ENCODE peak calls at places on chromosomes 7 and 10, in ten cellular contexts. T is GM23248, B is A549, Z is ovary, S is psoas muscle, N is PC-9, J is stomach, G is HCT116, R is NT2/D1, Q is adrenal gland. Y is an unnamed sample.

GRCh38 chr7:151060416-151061234 is 1.2 kb downstream of the SLC4A2 start:
- DNase-seq in T (peak; percentile 66), B (peak; percentile 89), Z (peak; percentile 66), S (no peak), N (no peak), J (peak; percentile 64), G (no peak), R (no peak), Q (peak; percentile 51), Y (peak; percentile 60)

GRCh38 chr10:132209978-132210530 is 23.3 kb downstream of the DPYSL4 start:
- DNase-seq in T (no peak), B (no peak), Z (no peak), S (no peak), N (no peak), J (no peak), G (no peak), R (no peak), Q (no peak), Y (no peak)

GRCh38 chr7:47422631-47423030 is 159.3 kb downstream of the TNS3 start:
- DNase-seq in T (no peak), B (no peak), Z (no peak), S (no peak), N (no peak), J (no peak), G (no peak), R (no peak), Q (no peak), Y (no peak)

GRCh38 chr10:24008164-24009066 is 200.5 kb upstream of the KIAA1217 start:
- DNase-seq in T (peak; percentile 52), B (no peak), Z (no peak), S (no peak), N (no peak), J (no peak), G (no peak), R (peak; percentile 13), Q (no peak), Y (peak; percentile 4)

GRCh38 chr7:22622386-22622785 is 104.6 kb upstream of the IL6 start:
- DNase-seq in T (no peak), B (no peak), Z (no peak), S (no peak), N (no peak), J (no peak), G (no peak), R (no peak), Q (no peak), Y (peak; percentile 8)

GRCh38 chr7:99210265-99210970 is 2.5 kb upstream of the KPNA7 start:
- DNase-seq in T (peak; percentile 46), B (peak; percentile 96), Z (no peak), S (no peak), N (peak; percentile 99), J (peak; percentile 31), G (no peak), R (no peak), Q (no peak), Y (peak; percentile 97)

GRCh38 chr10:208616-209015 is 73.4 kb downstream of the ZMYND11 start:
- DNase-seq in T (no peak), B (no peak), Z (no peak), S (no peak), N (no peak), J (no peak), G (no peak), R (no peak), Q (no peak), Y (no peak)

GRCh38 chr10:29030855-29031254 is 258.0 kb upstream of the LYZL1 start:
- DNase-seq in T (no peak), B (no peak), Z (no peak), S (no peak), N (peak; percentile 52), J (no peak), G (no peak), R (no peak), Q (no peak), Y (peak; percentile 28)

GRCh38 chr7:94449151-94449725 is 54.5 kb downstream of the COL1A2 start:
- DNase-seq in T (peak; percentile 74), B (peak; percentile 57), Z (no peak), S (no peak), N (peak; percentile 37), J (no peak), G (peak; percentile 32), R (no peak), Q (no peak), Y (peak; percentile 58)

GRCh38 chr10:17029581-17030271 is 99.9 kb downstream of the CUBN start:
- DNase-seq in T (peak; percentile 94), B (peak; percentile 13), Z (peak; percentile 72), S (peak; percentile 72), N (no peak), J (peak; percentile 38), G (peak; percentile 52), R (no peak), Q (peak; percentile 47), Y (peak; percentile 68)

GRCh38 chr7:81887691-81888090 is 117.8 kb upstream of the HGF start:
- DNase-seq in T (no peak), B (no peak), Z (no peak), S (no peak), N (no peak), J (no peak), G (no peak), R (no peak), Q (no peak), Y (no peak)

GRCh38 chr7:101708223-101708622 is 79.1 kb upstream of the MYL10 start:
- DNase-seq in T (no peak), B (no peak), Z (no peak), S (no peak), N (no peak), J (no peak), G (no peak), R (no peak), Q (no peak), Y (no peak)

GRCh38 chr7:84175461-84175860 is 19.1 kb downstream of the SEMA3A start:
- DNase-seq in T (no peak), B (no peak), Z (no peak), S (no peak), N (no peak), J (no peak), G (no peak), R (no peak), Q (no peak), Y (no peak)

GRCh38 chr7:84633-85020 is 107.7 kb upstream of the FAM20C start:
- DNase-seq in T (no peak), B (no peak), Z (no peak), S (no peak), N (no peak), J (peak; percentile 15), G (no peak), R (no peak), Q (no peak), Y (no peak)

GRCh38 chr7:55415173-55415778 is 50.1 kb downstream of the LANCL2 start:
- DNase-seq in T (peak; percentile 91), B (peak; percentile 75), Z (peak; percentile 82), S (peak; percentile 85), N (peak; percentile 75), J (peak; percentile 84), G (peak; percentile 43), R (peak; percentile 66), Q (peak; percentile 81), Y (peak; percentile 82)

GRCh38 chr7:81256991-81257390 is 338.1 kb upstream of the SEMA3C start:
- DNase-seq in T (no peak), B (peak; percentile 52), Z (no peak), S (no peak), N (no peak), J (no peak), G (no peak), R (peak; percentile 15), Q (no peak), Y (peak; percentile 8)

GRCh38 chr7:81594767-81595166 is 175.1 kb downstream of the HGF start:
- DNase-seq in T (peak; percentile 53), B (no peak), Z (no peak), S (no peak), N (no peak), J (no peak), G (no peak), R (no peak), Q (no peak), Y (no peak)

GRCh38 chr10:95069286-95069685 is at the start of gene CYP2C8:
- DNase-seq in T (no peak), B (no peak), Z (no peak), S (no peak), N (no peak), J (no peak), G (no peak), R (no peak), Q (no peak), Y (no peak)

GRCh38 chr10:14696763-14697321 is 77.9 kb downstream of the FAM107B start:
- DNase-seq in T (no peak), B (no peak), Z (no peak), S (no peak), N (no peak), J (no peak), G (no peak), R (no peak), Q (no peak), Y (no peak)
- H3K4me1 ChIP-seq in T (peaks cover 10% of the 10 kb centered on the region), B (no peaks in the 10 kb centered on the region), Z (no peaks in the 10 kb centered on the region), S (no peaks in the 10 kb centered on the region), N (peaks cover 2% of the 10 kb centered on the region), J (peaks cover 6% of the 10 kb centered on the region), G (no peaks in the 10 kb centered on the region), R (no peaks in the 10 kb centered on the region), Q (peaks cover 4% of the 10 kb centered on the region), Y (no peaks in the 10 kb centered on the region)

DNA sequence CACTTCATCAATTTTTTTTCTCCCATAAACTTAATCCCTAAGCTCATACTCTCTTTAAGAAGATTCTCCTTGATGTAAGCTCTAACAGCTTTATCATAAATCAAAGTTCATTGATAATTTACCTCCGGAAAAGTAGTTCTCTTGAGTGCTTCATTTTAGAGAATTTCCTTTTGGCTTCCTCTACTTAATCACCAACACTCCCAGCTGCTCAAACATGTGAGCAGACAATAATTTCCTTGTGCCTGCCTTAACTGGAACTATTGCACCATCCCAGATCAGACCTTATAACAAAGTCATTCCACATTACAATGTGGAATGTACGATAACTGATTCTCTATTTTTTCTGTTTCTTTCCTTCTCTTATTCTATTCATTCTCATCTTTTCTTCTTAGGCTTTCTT is 5.9 kb downstream of the FEZF1 start:
- DNase-seq in T (no peak), B (no peak), Z (no peak), S (no peak), N (no peak), J (no peak), G (no peak), R (no peak), Q (no peak), Y (no peak)
- H3K4me1 ChIP-seq in T (no peaks in the 10 kb centered on the region), B (no peaks in the 10 kb centered on the region), Z (peaks cover 3% of the 10 kb centered on the region), S (peaks cover 2% of the 10 kb centered on the region), N (no peaks in the 10 kb centered on the region), J (peaks cover 26% of the 10 kb centered on the region), G (no peaks in the 10 kb centered on the region), R (peaks cover 3% of the 10 kb centered on the region), Q (peaks cover 2% of the 10 kb centered on the region), Y (no peaks in the 10 kb centered on the region)

GRCh38 chr10:62059424-62059913 is 158.0 kb downstream of the ARID5B start:
- DNase-seq in T (no peak), B (no peak), Z (no peak), S (no peak), N (no peak), J (no peak), G (no peak), R (no peak), Q (no peak), Y (no peak)
- H3K4me1 ChIP-seq in T (peaks cover 93% of the 10 kb centered on the region), B (peaks cover 9% of the 10 kb centered on the region), Z (peaks cover 9% of the 10 kb centered on the region), S (peaks cover 87% of the 10 kb centered on the region), N (no peaks in the 10 kb centered on the region), J (peaks cover 74% of the 10 kb centered on the region), G (no peaks in the 10 kb centered on the region), R (no peaks in the 10 kb centered on the region), Q (peaks cover 10% of the 10 kb centered on the region), Y (peaks cover 9% of the 10 kb centered on the region)

DNA sequence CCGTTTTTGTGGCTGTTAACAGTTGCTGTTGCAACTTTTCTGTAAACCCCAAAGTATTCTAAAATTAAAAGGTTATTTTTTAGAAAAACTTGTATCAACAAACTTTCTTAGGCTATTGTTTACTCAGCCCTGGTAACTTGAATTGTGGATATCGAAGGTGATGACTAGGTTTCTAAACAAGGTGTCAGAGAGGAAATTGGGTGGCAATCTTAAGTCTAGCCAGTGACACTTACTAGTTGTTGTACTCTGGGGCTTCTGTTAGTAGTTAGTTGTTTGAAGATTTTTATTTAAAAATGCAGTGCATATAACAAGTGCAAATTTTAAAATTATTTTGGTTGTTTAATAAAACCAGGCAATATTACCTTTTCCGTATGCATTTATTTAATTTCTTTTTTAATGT is 1.3 kb downstream of the KIF11 start:
- DNase-seq in T (peak; percentile 40), B (no peak), Z (no peak), S (no peak), N (no peak), J (no peak), G (no peak), R (no peak), Q (no peak), Y (peak; percentile 11)
- H3K4me1 ChIP-seq in T (peaks cover 30% of the 10 kb centered on the region), B (peaks cover 22% of the 10 kb centered on the region), Z (no peaks in the 10 kb centered on the region), S (peaks cover 5% of the 10 kb centered on the region), N (peaks cover 34% of the 10 kb centered on the region), J (peaks cover 19% of the 10 kb centered on the region), G (peaks cover 6% of the 10 kb centered on the region), R (no peaks in the 10 kb centered on the region), Q (no peaks in the 10 kb centered on the region), Y (peaks cover 25% of the 10 kb centered on the region)

Y was measured in PC-3.